ENCODE peak calls at places on chromosomes 13 and 19, in eight cellular contexts. One of them, this sample, is unnamed.

GRCh38 chr13:33441015-33441414 is 155.5 kb upstream of the STARD13 start:
- DNase-seq in thoracic aorta: no peak
- DNase-seq in SK-N-SH: peak
- DNase-seq in osteoblast: peak
- DNase-seq in heart left ventricle: no peak
- DNase-seq in neural progenitor cell: peak
- DNase-seq in transverse colon: peak
- DNase-seq in heart right ventricle: no peak
- DNase-seq in this sample: no peak

GRCh38 chr19:11047856-11048255 is 41.4 kb upstream of the LDLR start:
- DNase-seq in transverse colon: no peak
- DNase-seq in neural progenitor cell: no peak
- DNase-seq in heart left ventricle: no peak
- DNase-seq in SK-N-SH: no peak
- DNase-seq in osteoblast: peak
- DNase-seq in heart right ventricle: no peak
- DNase-seq in thoracic aorta: no peak
- DNase-seq in this sample: no peak

GRCh38 chr19:30744741-30745475 is 372.7 kb downstream of the ZNF536 start:
- DNase-seq in neural progenitor cell: no peak
- DNase-seq in thoracic aorta: no peak
- DNase-seq in osteoblast: no peak
- DNase-seq in SK-N-SH: no peak
- DNase-seq in heart right ventricle: no peak
- DNase-seq in transverse colon: no peak
- DNase-seq in heart left ventricle: no peak
- DNase-seq in this sample: no peak

GRCh38 chr19:6433165-6433564 is 398 bp downstream of the SLC25A41 start:
- DNase-seq in heart right ventricle: no peak
- DNase-seq in transverse colon: no peak
- DNase-seq in neural progenitor cell: no peak
- DNase-seq in SK-N-SH: no peak
- DNase-seq in osteoblast: no peak
- DNase-seq in heart left ventricle: no peak
- DNase-seq in thoracic aorta: no peak
- DNase-seq in this sample: no peak

GRCh38 chr13:74246398-74246975 is 112.3 kb upstream of the KLF12 start:
- DNase-seq in osteoblast: peak
- DNase-seq in heart right ventricle: peak
- DNase-seq in neural progenitor cell: no peak
- DNase-seq in thoracic aorta: no peak
- DNase-seq in transverse colon: no peak
- DNase-seq in SK-N-SH: no peak
- DNase-seq in heart left ventricle: peak
- DNase-seq in this sample: no peak

GRCh38 chr13:44276061-44276460 is 97.6 kb upstream of the SERP2 start:
- DNase-seq in thoracic aorta: no peak
- DNase-seq in heart right ventricle: no peak
- DNase-seq in SK-N-SH: no peak
- DNase-seq in neural progenitor cell: no peak
- DNase-seq in heart left ventricle: no peak
- DNase-seq in transverse colon: no peak
- DNase-seq in osteoblast: no peak
- DNase-seq in this sample: no peak

GRCh38 chr19:4981681-4981958 is 12.7 kb downstream of the KDM4B start:
- DNase-seq in transverse colon: no peak
- DNase-seq in SK-N-SH: peak
- DNase-seq in heart right ventricle: no peak
- DNase-seq in osteoblast: peak
- DNase-seq in heart left ventricle: no peak
- DNase-seq in neural progenitor cell: no peak
- DNase-seq in thoracic aorta: no peak
- DNase-seq in this sample: no peak

GRCh38 chr13:36920612-36921185 is 661 bp upstream of the SMAD9 start:
- DNase-seq in transverse colon: no peak
- DNase-seq in neural progenitor cell: peak
- DNase-seq in heart left ventricle: no peak
- DNase-seq in heart right ventricle: no peak
- DNase-seq in thoracic aorta: no peak
- DNase-seq in osteoblast: no peak
- DNase-seq in SK-N-SH: no peak
- DNase-seq in this sample: no peak

GRCh38 chr19:27972291-27973040 is 1240.5 kb downstream of the UQCRFS1 start:
- DNase-seq in osteoblast: no peak
- DNase-seq in thoracic aorta: no peak
- DNase-seq in heart left ventricle: no peak
- DNase-seq in heart right ventricle: no peak
- DNase-seq in transverse colon: no peak
- DNase-seq in neural progenitor cell: no peak
- DNase-seq in SK-N-SH: no peak
- DNase-seq in this sample: no peak

GRCh38 chr13:44230736-44231135 is 142.9 kb upstream of the SERP2 start:
- DNase-seq in neural progenitor cell: no peak
- DNase-seq in transverse colon: no peak
- DNase-seq in osteoblast: no peak
- DNase-seq in SK-N-SH: no peak
- DNase-seq in heart left ventricle: no peak
- DNase-seq in heart right ventricle: no peak
- DNase-seq in thoracic aorta: no peak
- DNase-seq in this sample: no peak

GRCh38 chr19:43725468-43725867 is 9.6 kb downstream of the IRGC start:
- DNase-seq in osteoblast: no peak
- DNase-seq in thoracic aorta: no peak
- DNase-seq in heart right ventricle: peak
- DNase-seq in heart left ventricle: peak
- DNase-seq in SK-N-SH: no peak
- DNase-seq in transverse colon: no peak
- DNase-seq in neural progenitor cell: no peak
- DNase-seq in this sample: peak

GRCh38 chr19:8342316-8342683 is 762 bp downstream of the KANK3 start:
- DNase-seq in neural progenitor cell: no peak
- DNase-seq in heart right ventricle: no peak
- DNase-seq in thoracic aorta: no peak
- DNase-seq in SK-N-SH: no peak
- DNase-seq in transverse colon: no peak
- DNase-seq in osteoblast: no peak
- DNase-seq in heart left ventricle: no peak
- DNase-seq in this sample: no peak

GRCh38 chr13:21175656-21176194 is 627 bp downstream of the SKA3 start:
- DNase-seq in thoracic aorta: no peak
- DNase-seq in neural progenitor cell: no peak
- DNase-seq in transverse colon: no peak
- DNase-seq in heart right ventricle: no peak
- DNase-seq in SK-N-SH: peak
- DNase-seq in osteoblast: no peak
- DNase-seq in heart left ventricle: no peak
- DNase-seq in this sample: no peak

GRCh38 chr13:98986226-98986846 is 8.5 kb upstream of the DOCK9 start:
- DNase-seq in neural progenitor cell: no peak
- DNase-seq in SK-N-SH: no peak
- DNase-seq in heart right ventricle: no peak
- DNase-seq in osteoblast: no peak
- DNase-seq in transverse colon: no peak
- DNase-seq in thoracic aorta: no peak
- DNase-seq in heart left ventricle: no peak
- DNase-seq in this sample: no peak

GRCh38 chr13:57716295-57716694 is 84.8 kb downstream of the PCDH17 start:
- DNase-seq in heart right ventricle: no peak
- DNase-seq in heart left ventricle: no peak
- DNase-seq in transverse colon: no peak
- DNase-seq in osteoblast: no peak
- DNase-seq in neural progenitor cell: no peak
- DNase-seq in SK-N-SH: no peak
- DNase-seq in thoracic aorta: no peak
- DNase-seq in this sample: no peak

GRCh38 chr19:33686687-33687541 is 65.2 kb downstream of the CHST8 start:
- DNase-seq in heart left ventricle: no peak
- DNase-seq in transverse colon: no peak
- DNase-seq in thoracic aorta: no peak
- DNase-seq in osteoblast: peak
- DNase-seq in SK-N-SH: peak
- DNase-seq in heart right ventricle: no peak
- DNase-seq in neural progenitor cell: no peak
- DNase-seq in this sample: no peak

GRCh38 chr13:104773775-104774174 is 1707.6 kb upstream of the SLC10A2 start:
- DNase-seq in transverse colon: no peak
- DNase-seq in osteoblast: no peak
- DNase-seq in neural progenitor cell: peak
- DNase-seq in heart right ventricle: no peak
- DNase-seq in heart left ventricle: no peak
- DNase-seq in thoracic aorta: no peak
- DNase-seq in SK-N-SH: peak
- DNase-seq in this sample: no peak

GRCh38 chr19:11378319-11379189 is 4.1 kb downstream of the SWSAP1 start:
- DNase-seq in osteoblast: peak
- DNase-seq in heart left ventricle: peak
- DNase-seq in transverse colon: peak
- DNase-seq in SK-N-SH: peak
- DNase-seq in heart right ventricle: peak
- DNase-seq in neural progenitor cell: peak
- DNase-seq in thoracic aorta: no peak
- DNase-seq in this sample: no peak

GRCh38 chr19:6229951-6230712 is 49.6 kb downstream of the MLLT1 start:
- DNase-seq in SK-N-SH: no peak
- DNase-seq in transverse colon: no peak
- DNase-seq in heart right ventricle: no peak
- DNase-seq in heart left ventricle: no peak
- DNase-seq in thoracic aorta: no peak
- DNase-seq in neural progenitor cell: no peak
- DNase-seq in osteoblast: peak
- DNase-seq in this sample: no peak

GRCh38 chr19:37959665-37960114 is 52.7 kb downstream of the SIPA1L3 start:
- DNase-seq in heart right ventricle: no peak
- DNase-seq in thoracic aorta: no peak
- DNase-seq in neural progenitor cell: no peak
- DNase-seq in transverse colon: no peak
- DNase-seq in osteoblast: no peak
- DNase-seq in heart left ventricle: no peak
- DNase-seq in SK-N-SH: no peak
- DNase-seq in this sample: no peak

GRCh38 chr13:28585557-28585956 is 73.4 kb upstream of the POMP start:
- DNase-seq in heart right ventricle: no peak
- DNase-seq in thoracic aorta: no peak
- DNase-seq in neural progenitor cell: no peak
- DNase-seq in osteoblast: no peak
- DNase-seq in SK-N-SH: no peak
- DNase-seq in transverse colon: no peak
- DNase-seq in heart left ventricle: no peak
- DNase-seq in this sample: no peak

GRCh38 chr19:29084266-29084665 is 128.7 kb downstream of the UQCRFS1 start:
- DNase-seq in neural progenitor cell: peak
- DNase-seq in osteoblast: no peak
- DNase-seq in heart right ventricle: no peak
- DNase-seq in thoracic aorta: no peak
- DNase-seq in transverse colon: no peak
- DNase-seq in SK-N-SH: peak
- DNase-seq in heart left ventricle: no peak
- DNase-seq in this sample: no peak
- TF ChIP-seq CTCF in neural progenitor cell: peak
- TF ChIP-seq CTCF in osteoblast: no peak
- TF ChIP-seq CTCF in heart right ventricle: no peak
- TF ChIP-seq CTCF in thoracic aorta: no peak
- TF ChIP-seq CTCF in transverse colon: no peak
- TF ChIP-seq CTCF in SK-N-SH: peak
- TF ChIP-seq CTCF in heart left ventricle: no peak
- TF ChIP-seq CTCF in this sample: no peak

GRCh38 chr13:90436697-90437096 is 910.8 kb upstream of the MIR17HG start:
- DNase-seq in heart right ventricle: no peak
- DNase-seq in osteoblast: no peak
- DNase-seq in SK-N-SH: no peak
- DNase-seq in thoracic aorta: no peak
- DNase-seq in transverse colon: no peak
- DNase-seq in heart left ventricle: no peak
- DNase-seq in neural progenitor cell: no peak
- DNase-seq in this sample: no peak
- TF ChIP-seq CTCF in heart right ventricle: no peak
- TF ChIP-seq CTCF in osteoblast: no peak
- TF ChIP-seq CTCF in SK-N-SH: no peak
- TF ChIP-seq CTCF in thoracic aorta: no peak
- TF ChIP-seq CTCF in transverse colon: no peak
- TF ChIP-seq CTCF in heart left ventricle: no peak
- TF ChIP-seq CTCF in neural progenitor cell: no peak
- TF ChIP-seq CTCF in this sample: no peak

GRCh38 chr19:40321566-40322270 is 26.5 kb downstream of the C19orf47 start:
- DNase-seq in heart right ventricle: no peak
- DNase-seq in transverse colon: no peak
- DNase-seq in heart left ventricle: no peak
- DNase-seq in neural progenitor cell: no peak
- DNase-seq in thoracic aorta: no peak
- DNase-seq in osteoblast: peak
- DNase-seq in SK-N-SH: no peak
- DNase-seq in this sample: no peak
- TF ChIP-seq CTCF in heart right ventricle: no peak
- TF ChIP-seq CTCF in transverse colon: no peak
- TF ChIP-seq CTCF in heart left ventricle: no peak
- TF ChIP-seq CTCF in neural progenitor cell: no peak
- TF ChIP-seq CTCF in thoracic aorta: no peak
- TF ChIP-seq CTCF in osteoblast: no peak
- TF ChIP-seq CTCF in SK-N-SH: no peak
- TF ChIP-seq CTCF in this sample: no peak

GRCh38 chr13:25249001-25249543 is 38.2 kb downstream of the MTMR6 start:
- DNase-seq in neural progenitor cell: peak
- DNase-seq in osteoblast: no peak
- DNase-seq in heart left ventricle: no peak
- DNase-seq in SK-N-SH: peak
- DNase-seq in heart right ventricle: no peak
- DNase-seq in thoracic aorta: no peak
- DNase-seq in transverse colon: no peak
- DNase-seq in this sample: peak
- TF ChIP-seq CTCF in neural progenitor cell: peak
- TF ChIP-seq CTCF in osteoblast: peak
- TF ChIP-seq CTCF in heart left ventricle: no peak
- TF ChIP-seq CTCF in SK-N-SH: peak
- TF ChIP-seq CTCF in heart right ventricle: peak
- TF ChIP-seq CTCF in thoracic aorta: no peak
- TF ChIP-seq CTCF in transverse colon: no peak
- TF ChIP-seq CTCF in this sample: peak

DNA sequence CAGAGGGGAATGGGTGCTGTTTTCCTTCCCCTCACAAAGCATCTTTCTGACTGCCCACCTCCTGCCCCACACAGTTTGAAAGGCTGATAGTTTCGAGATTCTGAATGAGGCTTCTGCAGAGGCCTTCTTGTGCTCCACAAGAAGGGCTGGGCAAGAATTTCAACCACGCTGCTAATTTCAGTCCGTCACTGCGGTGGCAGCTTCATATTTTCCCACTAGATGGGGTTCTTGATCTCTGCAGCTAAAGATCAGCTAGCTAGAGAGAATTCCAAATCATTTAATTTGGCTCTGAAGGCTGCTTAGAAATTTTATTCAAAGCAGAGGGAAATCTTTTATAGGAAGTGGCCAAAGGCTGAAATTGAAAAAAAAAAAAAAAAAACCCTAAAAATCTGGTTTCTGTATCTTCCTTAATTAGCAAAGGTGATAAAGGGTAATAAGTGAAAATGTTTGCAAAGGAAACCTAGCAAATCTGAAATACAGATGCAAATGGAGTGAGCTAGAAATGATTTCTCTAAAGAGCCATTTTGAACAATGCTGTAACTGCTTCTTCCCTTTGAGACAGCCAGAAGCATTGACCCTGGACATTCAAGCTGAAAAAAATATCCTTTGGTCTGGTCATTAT is 38.0 kb upstream of the C13orf42 start:
- DNase-seq in neural progenitor cell: peak
- DNase-seq in heart right ventricle: peak
- DNase-seq in thoracic aorta: no peak
- DNase-seq in SK-N-SH: peak
- DNase-seq in osteoblast: no peak
- DNase-seq in transverse colon: peak
- DNase-seq in heart left ventricle: no peak
- DNase-seq in this sample: no peak
- TF ChIP-seq CTCF in neural progenitor cell: peak
- TF ChIP-seq CTCF in heart right ventricle: peak
- TF ChIP-seq CTCF in thoracic aorta: peak
- TF ChIP-seq CTCF in SK-N-SH: peak
- TF ChIP-seq CTCF in osteoblast: peak
- TF ChIP-seq CTCF in transverse colon: peak
- TF ChIP-seq CTCF in heart left ventricle: peak
- TF ChIP-seq CTCF in this sample: peak

This sample was measured in GM10248.